ENCODE peak calls at places on chromosomes 6 and 20, in five cellular contexts. I is colonic mucosa, O is upper lobe of right lung, Z is HL-60, L is hepatocyte. X is an unnamed sample.
A peak's percentile ranks its signal among the peaks of the same experiment; 100 is the strongest.

GRCh38 chr20:58839474-58839874 is 11.2 kb downstream of the GNAS-AS1 start:
- DNase-seq in I (no peak), O (no peak), Z (peak; percentile 38), L (peak; percentile 53), X (peak; percentile 72)

GRCh38 chr20:856361-856775 is 22.9 kb downstream of the FAM110A start:
- DNase-seq in I (no peak), O (peak; percentile 76), Z (no peak), L (no peak), X (no peak)

GRCh38 chr6:115131709-115132490 is 789.1 kb upstream of the HS3ST5 start:
- DNase-seq in I (no peak), O (peak; percentile 38), Z (no peak), L (no peak), X (no peak)

GRCh38 chr6:168439791-168440491 is 1.0 kb upstream of the SMOC2 start:
- DNase-seq in I (no peak), O (no peak), Z (no peak), L (no peak), X (no peak)

GRCh38 chr6:168999392-168999791 is 254.3 kb downstream of the THBS2 start:
- DNase-seq in I (no peak), O (no peak), Z (no peak), L (no peak), X (no peak)

GRCh38 chr6:23533954-23534725 is 591.9 kb upstream of the NRSN1 start:
- DNase-seq in I (no peak), O (no peak), Z (no peak), L (no peak), X (no peak)

GRCh38 chr6:127918506-127919427 is 17.9 kb upstream of the THEMIS start:
- DNase-seq in I (no peak), O (no peak), Z (no peak), L (no peak), X (no peak)

GRCh38 chr6:170295519-170296422 is 4.9 kb upstream of the DLL1 start:
- DNase-seq in I (no peak), O (no peak), Z (peak; percentile 13), L (peak; percentile 63), X (peak; percentile 72)

GRCh38 chr6:168186438-168186837 is 107.4 kb upstream of the FRMD1 start:
- DNase-seq in I (no peak), O (no peak), Z (no peak), L (no peak), X (no peak)

GRCh38 chr6:32178547-32179440 is 589 bp downstream of the RNF5 start:
- DNase-seq in I (no peak), O (peak; percentile 85), Z (no peak), L (peak; percentile 53), X (no peak)

GRCh38 chr20:1062334-1063015 is 55.9 kb upstream of the PSMF1 start:
- DNase-seq in I (peak; percentile 58), O (no peak), Z (no peak), L (peak; percentile 16), X (no peak)

DNA sequence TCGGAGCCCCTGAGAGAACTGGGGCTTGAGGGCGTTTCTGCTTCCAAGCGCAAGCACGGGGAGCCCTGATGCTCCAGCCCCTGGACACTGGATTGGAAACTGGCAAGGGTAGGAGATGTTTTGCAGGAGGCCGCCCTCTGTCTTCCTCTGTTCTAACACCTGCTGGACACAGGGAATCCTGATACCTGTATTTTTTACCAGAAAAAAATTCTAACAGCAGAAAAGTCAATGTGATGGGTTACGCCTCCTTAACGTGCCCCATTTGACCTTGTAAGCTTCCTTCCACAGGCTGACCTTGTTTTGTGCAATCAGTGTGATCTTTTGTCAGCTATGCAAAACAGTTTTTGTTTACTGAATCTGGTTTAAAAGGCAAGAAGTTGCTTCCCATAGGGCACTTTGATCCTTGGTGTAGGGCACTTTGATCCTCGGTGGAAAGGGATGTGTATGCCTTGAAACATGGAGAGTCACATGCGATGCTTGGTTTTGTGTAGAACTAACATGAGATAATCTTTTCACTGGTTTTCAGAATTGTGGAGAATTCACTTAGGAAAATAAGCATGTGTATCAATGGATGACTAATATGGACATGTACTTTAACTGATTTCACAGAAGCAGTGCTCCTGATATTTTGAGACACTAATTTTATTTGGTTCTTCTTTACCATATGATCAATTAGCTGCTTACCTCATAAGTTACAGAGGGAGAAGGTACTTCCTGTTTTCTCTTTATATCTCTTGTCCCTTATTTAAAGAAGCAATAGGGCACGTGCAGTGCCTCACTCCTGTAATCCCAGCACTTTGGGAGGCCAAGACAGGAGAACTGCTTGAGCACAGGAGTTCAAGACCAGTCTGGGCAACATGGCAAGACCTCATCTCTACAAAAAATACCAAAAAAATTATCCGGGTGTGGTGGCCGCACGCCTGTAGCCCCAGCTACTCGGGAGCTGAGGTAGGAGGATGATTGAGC is 59.9 kb upstream of the MAP3K4 start:
- DNase-seq in I (no peak), O (no peak), Z (no peak), L (peak; percentile 19), X (no peak)
- TF ChIP-seq CTCF in I (no peak), O (no peak), Z (no peak), L (no peak), X (no peak)

DNA sequence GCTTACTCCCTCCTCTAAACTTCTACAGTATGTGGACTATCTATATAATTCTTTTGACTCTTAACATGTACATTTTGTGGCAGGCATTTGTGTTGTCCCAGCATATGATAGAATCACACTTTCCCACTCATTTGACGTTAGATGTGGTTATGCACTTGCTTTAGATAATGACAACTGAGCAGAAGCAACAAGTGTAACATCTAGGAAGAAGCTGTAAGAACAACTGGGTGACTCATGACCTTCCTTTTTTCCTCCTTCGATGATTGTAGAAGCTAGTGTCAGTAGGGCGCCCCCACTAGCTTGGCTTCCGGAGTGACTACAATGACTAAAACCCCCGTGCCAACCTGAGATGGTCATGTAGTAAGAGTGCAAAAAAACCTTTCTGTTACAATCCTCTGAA is 74.6 kb upstream of the CEP85L start:
- DNase-seq in I (no peak), O (no peak), Z (no peak), L (no peak), X (no peak)
- TF ChIP-seq CTCF in I (no peak), O (no peak), Z (no peak), L (no peak), X (no peak)

GRCh38 chr20:50628326-50628725 is 63.0 kb downstream of the RIPOR3 start:
- DNase-seq in I (no peak), O (no peak), Z (no peak), L (no peak), X (no peak)

GRCh38 chr20:50628853-50629674 is 62.3 kb downstream of the RIPOR3 start:
- DNase-seq in I (no peak), O (no peak), Z (no peak), L (no peak), X (no peak)

GRCh38 chr20:50627747-50628146 is 63.6 kb downstream of the RIPOR3 start:
- DNase-seq in I (no peak), O (no peak), Z (no peak), L (no peak), X (no peak)

GRCh38 chr20:50624351-50625016 is 66.9 kb downstream of the RIPOR3 start:
- DNase-seq in I (no peak), O (peak; percentile 86), Z (no peak), L (no peak), X (no peak)

GRCh38 chr20:50625986-50626677 is 65.2 kb downstream of the RIPOR3 start:
- DNase-seq in I (peak; percentile 36), O (no peak), Z (peak; percentile 62), L (peak; percentile 68), X (peak; percentile 63)
- TF ChIP-seq CTCF in I (peak; percentile 47), O (peak; percentile 42), Z (peak; percentile 58), L (peak; percentile 59), X (peak; percentile 57)

GRCh38 chr20:35523298-35523888 is 6.1 kb downstream of the C20orf173 start:
- DNase-seq in I (no peak), O (no peak), Z (peak; percentile 26), L (no peak), X (peak; percentile 25)
- TF ChIP-seq CTCF in I (peak; percentile 36), O (peak; percentile 51), Z (peak; percentile 66), L (no peak), X (peak; percentile 36)

X was measured in nephron progenitor cell.